ENCODE peak calls at places on chromosomes 11 and 22, in seven cellular contexts. P is stimulated activated CD4-positive, alpha-beta T cell treated with anti-CD3 and anti-CD28 coated beads, Interleukin-15, amount 100 ng/mL, for 1 hour; A is ELR; J is cardiac fibroblast; B is NCI-H2029; G is activated naive CD8-positive, alpha-beta T cell treated with anti-CD3 and anti-CD28 coated beads, Interleukin-2, amount 50 U/mL, for 24 hours; V is kidney tubule cell. N is an unnamed sample.

GRCh38 chr11:106415510-106415909 is 338.0 kb downstream of the AASDHPPT start:
- DNase-seq in P (no peak), A (no peak), J (no peak), B (no peak), G (no peak), V (no peak), N (peak)

GRCh38 chr11:20474176-20474950 is 86.8 kb downstream of the PRMT3 start:
- DNase-seq in P (no peak), A (no peak), J (no peak), B (no peak), G (no peak), V (no peak), N (peak)

GRCh38 chr11:83862033-83862432 is 575.9 kb upstream of the CCDC90B start:
- DNase-seq in P (no peak), A (no peak), J (no peak), B (no peak), G (no peak), V (no peak), N (no peak)

GRCh38 chr22:37979782-37980181 is 4.6 kb downstream of the SOX10 start:
- DNase-seq in P (no peak), A (no peak), J (no peak), B (no peak), G (no peak), V (no peak), N (no peak)

GRCh38 chr11:22641559-22641958 is 15.9 kb upstream of the FANCF start:
- DNase-seq in P (no peak), A (no peak), J (no peak), B (no peak), G (no peak), V (no peak), N (no peak)

GRCh38 chr22:30837531-30837930 is 131.0 kb downstream of the MORC2 start:
- DNase-seq in P (no peak), A (no peak), J (no peak), B (no peak), G (no peak), V (no peak), N (peak)

GRCh38 chr11:11415786-11416390 is 62.8 kb upstream of the CSNK2A3 start:
- DNase-seq in P (no peak), A (peak), J (peak), B (no peak), G (no peak), V (peak), N (no peak)

GRCh38 chr11:96794152-96794551 is 404.3 kb downstream of the JRKL start:
- DNase-seq in P (no peak), A (peak), J (no peak), B (no peak), G (no peak), V (no peak), N (peak)

GRCh38 chr11:45663486-45664375 is 1.7 kb downstream of the CHST1 start:
- DNase-seq in P (no peak), A (peak), J (no peak), B (peak), G (no peak), V (peak), N (peak)

GRCh38 chr11:69647761-69648497 is 7.0 kb downstream of the CCND1 start:
- DNase-seq in P (no peak), A (no peak), J (no peak), B (no peak), G (no peak), V (peak), N (no peak)

N was measured in epithelial cell of esophagus.